ENCODE peak calls at places on chromosomes 12 and 14, in nine cellular contexts. E, R, B, Y, H, O, P, V and L are unnamed samples.
A peak's percentile ranks its signal among the peaks of the same experiment; 100 is the strongest.

GRCh38 chr14:94175403-94176146 is 1.5 kb downstream of the PPP4R4 start:
- DNase-seq in E (no peak), R (no peak), B (no peak), Y (peak; percentile 25), H (no peak), O (no peak), P (no peak), V (no peak), L (no peak)

GRCh38 chr12:7995266-7995963 is 37.1 kb upstream of the FOXJ2 start:
- DNase-seq in E (peak; percentile 64), R (peak; percentile 95), B (peak; percentile 52), Y (peak; percentile 88), H (peak; percentile 88), O (peak; percentile 80), P (peak; percentile 72), V (peak; percentile 95), L (peak; percentile 84)

GRCh38 chr12:54383041-54383609 is 1.4 kb downstream of the ZNF385A start:
- DNase-seq in E (no peak), R (no peak), B (no peak), Y (no peak), H (no peak), O (no peak), P (no peak), V (no peak), L (peak; percentile 53)

GRCh38 chr14:99724196-99724891 is 40.2 kb downstream of the CYP46A1 start:
- DNase-seq in E (no peak), R (peak; percentile 47), B (no peak), Y (no peak), H (peak; percentile 17), O (no peak), P (no peak), V (peak; percentile 58), L (no peak)

GRCh38 chr12:31524791-31525495 is 66.0 kb downstream of the DENND5B start:
- DNase-seq in E (no peak), R (no peak), B (no peak), Y (no peak), H (no peak), O (no peak), P (no peak), V (no peak), L (no peak)

GRCh38 chr12:72275551-72275950 is 3.4 kb downstream of the TRHDE start:
- DNase-seq in E (no peak), R (no peak), B (no peak), Y (peak; percentile 37), H (no peak), O (no peak), P (no peak), V (no peak), L (no peak)

GRCh38 chr12:75489613-75490210 is 9.2 kb downstream of the GLIPR1 start:
- DNase-seq in E (no peak), R (peak; percentile 64), B (no peak), Y (no peak), H (no peak), O (no peak), P (no peak), V (no peak), L (peak; percentile 64)

GRCh38 chr12:13088503-13088902 is 15.0 kb downstream of the GSG1 start:
- DNase-seq in E (no peak), R (no peak), B (no peak), Y (no peak), H (no peak), O (no peak), P (no peak), V (no peak), L (no peak)

GRCh38 chr14:66508846-66509621 is 1.1 kb downstream of the GPHN start:
- DNase-seq in E (no peak), R (peak; percentile 61), B (no peak), Y (peak; percentile 64), H (peak; percentile 59), O (no peak), P (peak; percentile 68), V (peak; percentile 80), L (peak; percentile 45)